ENCODE peak calls at places on chromosomes 6 and 20, in five cellular contexts. T, U, D, F and A are unnamed samples.

GRCh38 chr6:77178821-77179220 is 284.5 kb downstream of the HTR1B start:
- DNase-seq in T (no peak), U (no peak), D (peak), F (no peak), A (no peak)

GRCh38 chr6:38871745-38872568 is 156.8 kb downstream of the DNAH8 start:
- DNase-seq in T (peak), U (peak), D (peak), F (peak), A (peak)

GRCh38 chr6:139967497-139967896 is 593.0 kb upstream of the CITED2 start:
- DNase-seq in T (no peak), U (no peak), D (peak), F (no peak), A (no peak)

GRCh38 chr20:19285424-19285823 is 73.0 kb downstream of the SLC24A3 start:
- DNase-seq in T (no peak), U (no peak), D (no peak), F (no peak), A (no peak)

GRCh38 chr6:111725446-111726112 is 119.9 kb upstream of the TRAF3IP2 start:
- DNase-seq in T (no peak), U (no peak), D (peak), F (no peak), A (no peak)

GRCh38 chr6:170445984-170446383 is 107.1 kb downstream of the PSMB1 start:
- DNase-seq in T (no peak), U (no peak), D (no peak), F (no peak), A (no peak)

GRCh38 chr6:166032366-166033171 is 135.1 kb downstream of the TBXT start:
- DNase-seq in T (peak), U (no peak), D (peak), F (peak), A (peak)

GRCh38 chr6:109794201-109794926 is 103.3 kb downstream of the FIG4 start:
- DNase-seq in T (no peak), U (no peak), D (peak), F (no peak), A (no peak)

GRCh38 chr20:34861386-34862084 is 11.1 kb downstream of the GGT7 start:
- DNase-seq in T (no peak), U (no peak), D (no peak), F (no peak), A (no peak)

GRCh38 chr6:149242883-149243282 is 74.6 kb upstream of the TAB2 start:
- DNase-seq in T (no peak), U (no peak), D (peak), F (no peak), A (no peak)

GRCh38 chr20:44768256-44768655 is 22.6 kb downstream of the KCNK15 start:
- DNase-seq in T (no peak), U (no peak), D (no peak), F (no peak), A (no peak)

GRCh38 chr20:59455392-59456341 is 148.7 kb upstream of the PHACTR3 start:
- DNase-seq in T (peak), U (peak), D (peak), F (peak), A (peak)

GRCh38 chr6:34341481-34341971 is 50.9 kb downstream of the NUDT3 start:
- DNase-seq in T (no peak), U (no peak), D (peak), F (no peak), A (no peak)

GRCh38 chr6:27592107-27592480 is 119.2 kb upstream of the ZNF184 start:
- DNase-seq in T (no peak), U (no peak), D (no peak), F (peak), A (no peak)

GRCh38 chr6:158645064-158646022 is 800 bp upstream of the DYNLT1 start:
- DNase-seq in T (peak), U (no peak), D (no peak), F (no peak), A (no peak)

GRCh38 chr20:36845288-36845969 is 30.5 kb upstream of the TLDC2 start:
- DNase-seq in T (no peak), U (no peak), D (no peak), F (no peak), A (no peak)

GRCh38 chr6:142735182-142735581 is 209.8 kb downstream of the HIVEP2 start:
- DNase-seq in T (no peak), U (no peak), D (peak), F (peak), A (no peak)

GRCh38 chr20:49132995-49133451 is 55.1 kb downstream of the STAU1 start:
- DNase-seq in T (peak), U (peak), D (peak), F (peak), A (no peak)

GRCh38 chr6:29633532-29633901 is 534 bp upstream of the GABBR1 start:
- DNase-seq in T (no peak), U (no peak), D (peak), F (no peak), A (no peak)

DNA sequence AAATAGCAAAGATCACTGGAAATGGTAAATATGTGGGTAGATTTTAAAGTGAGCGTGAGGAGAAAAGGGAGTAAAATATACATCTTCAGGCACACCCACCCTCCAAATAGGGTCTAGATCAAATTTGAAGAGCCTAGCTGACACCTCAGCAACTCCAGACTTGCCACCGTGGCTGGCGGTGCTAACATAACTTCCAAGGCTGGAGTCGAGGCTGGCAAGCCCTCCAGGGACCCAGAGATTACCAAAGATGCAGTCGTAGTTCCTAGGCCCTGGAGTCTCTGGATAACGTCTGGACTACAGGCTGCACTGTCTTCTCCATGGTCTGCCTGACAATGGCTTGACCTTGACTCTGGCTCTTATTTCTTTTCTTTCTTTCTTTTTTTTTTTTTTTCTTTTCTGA is 22.5 kb downstream of the TUBB2B start:
- DNase-seq in T (peak), U (no peak), D (no peak), F (no peak), A (no peak)
- H4K8ac ChIP-seq in T (no peak), U (no peak), D (no peak), F (no peak), A (peak)

GRCh38 chr6:138099832-138100231 is 7.4 kb downstream of the PERP start:
- DNase-seq in T (peak), U (no peak), D (peak), F (no peak), A (no peak)

GRCh38 chr6:138103876-138104275 is 3.3 kb downstream of the PERP start:
- DNase-seq in T (no peak), U (no peak), D (no peak), F (no peak), A (no peak)

GRCh38 chr6:138104618-138105213 is 2.5 kb downstream of the PERP start:
- DNase-seq in T (peak), U (no peak), D (no peak), F (no peak), A (no peak)

GRCh38 chr6:138105446-138105845 is 1.8 kb downstream of the PERP start:
- DNase-seq in T (peak), U (no peak), D (no peak), F (peak), A (no peak)

GRCh38 chr6:138101946-138102731 is 5.1 kb downstream of the PERP start:
- DNase-seq in T (peak), U (no peak), D (no peak), F (peak), A (no peak)
- H4K8ac ChIP-seq in T (no peak), U (no peak), D (no peak), F (no peak), A (no peak)

DNA sequence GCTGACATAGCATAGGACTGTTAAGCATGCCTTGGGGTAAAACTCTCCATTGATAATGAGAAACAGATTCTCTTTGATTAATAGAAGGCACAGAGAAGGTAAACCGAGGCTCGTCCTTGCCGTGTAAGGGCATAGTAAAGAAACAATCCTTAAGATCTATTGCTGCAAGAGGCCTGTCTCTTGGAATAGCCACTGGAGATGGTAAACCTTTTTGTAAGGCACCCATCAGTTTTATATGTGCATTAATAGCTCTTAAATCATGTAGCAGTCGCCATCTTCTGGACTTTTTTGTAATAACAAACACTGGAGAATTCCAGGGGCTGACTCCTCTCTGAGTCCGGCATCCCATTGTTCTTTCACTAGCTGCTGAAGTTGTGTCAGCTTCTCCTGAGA is 8.4 kb upstream of the ABHD12 start:
- DNase-seq in T (peak), U (peak), D (peak), F (peak), A (no peak)
- H4K8ac ChIP-seq in T (no peak), U (no peak), D (no peak), F (no peak), A (no peak)

DNA sequence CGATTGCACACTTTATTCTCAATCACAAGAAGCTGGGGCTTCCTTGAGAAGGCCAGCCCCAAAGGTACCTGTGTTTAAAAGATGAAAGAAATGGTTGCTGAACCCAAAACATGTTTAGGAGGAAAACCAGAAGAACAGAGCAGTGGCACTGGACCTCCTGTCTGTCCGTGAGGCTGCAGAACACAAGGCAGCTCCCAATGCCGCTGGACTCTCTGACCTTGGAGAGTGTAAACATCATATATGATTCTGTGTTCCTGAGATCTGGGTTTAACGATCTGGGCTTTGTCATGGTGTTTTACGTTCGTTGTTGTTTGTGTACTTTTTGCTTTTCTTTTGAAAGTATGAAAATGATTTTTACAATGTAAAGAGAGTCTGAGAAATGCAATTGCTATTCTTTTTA is 106.1 kb downstream of the SLC22A3 start:
- DNase-seq in T (no peak), U (no peak), D (no peak), F (no peak), A (no peak)
- H4K8ac ChIP-seq in T (no peak), U (no peak), D (no peak), F (no peak), A (no peak)

GRCh38 chr20:10673176-10673830 is 496 bp downstream of the JAG1 start:
- DNase-seq in T (peak), U (no peak), D (no peak), F (no peak), A (peak)
- H4K8ac ChIP-seq in T (no peak), U (peak), D (no peak), F (no peak), A (peak)

DNA sequence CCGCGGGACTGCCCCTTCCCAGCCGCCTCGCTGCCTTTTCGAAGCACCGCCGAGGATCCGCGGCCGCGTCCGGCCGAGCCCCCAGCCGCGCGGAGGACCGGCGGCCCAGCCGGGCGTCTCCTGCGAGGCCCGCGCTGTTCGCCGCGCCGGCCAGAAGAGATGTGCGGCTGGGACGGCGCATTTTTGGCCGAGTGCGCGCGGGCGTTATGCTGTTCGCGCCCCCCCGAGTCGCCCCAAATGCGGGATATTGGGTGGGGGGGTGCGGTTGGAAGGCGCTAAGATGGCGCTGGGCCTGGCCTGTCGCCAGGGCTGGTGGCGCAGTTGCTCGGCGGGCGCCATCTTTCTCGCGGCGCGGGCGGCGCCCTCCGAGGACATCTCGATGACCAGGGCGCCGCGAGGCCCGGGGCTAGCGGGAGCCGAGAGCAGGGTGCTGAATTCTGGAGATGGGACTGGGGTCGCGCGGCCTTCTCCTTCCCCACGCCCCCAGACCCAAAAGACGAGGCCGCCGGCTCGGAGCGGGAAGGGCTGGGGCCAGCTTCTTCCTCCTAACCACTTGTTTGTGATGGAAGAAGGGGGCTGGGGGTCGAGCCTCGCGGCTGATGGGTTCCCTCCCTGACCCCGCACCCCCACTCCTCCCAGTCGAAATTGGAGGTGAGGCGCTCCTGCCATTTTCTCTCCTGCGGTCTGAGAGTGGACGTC is 1.5 kb downstream of the BICRAL start:
- DNase-seq in T (peak), U (peak), D (peak), F (peak), A (peak)
- H4K8ac ChIP-seq in T (peak), U (peak), D (peak), F (peak), A (peak)